ENCODE peak calls at places on chromosomes 7 and 10, in six cellular contexts. Y is heart left ventricle, Q is prostate gland, E is epithelial cell of proximal tubule, G is thoracic aorta, X is ovary. Z is an unnamed sample.

GRCh38 chr10:123928427-123928826 is 36.8 kb upstream of the CPXM2 start:
- DNase-seq in E (no peak), Y (no peak), Q (no peak), X (no peak), G (no peak), Z (no peak)

GRCh38 chr10:46548781-46549090 is 7.7 kb downstream of the GPRIN2 start:
- DNase-seq in Q (no peak), Y (peak; percentile 27), E (no peak), G (no peak), X (peak; percentile 33), Z (no peak)

GRCh38 chr7:12685550-12685949 is 1.9 kb upstream of the ARL4A start:
- DNase-seq in Q (no peak), Y (no peak), G (peak; percentile 7), E (no peak), X (no peak), Z (peak; percentile 35)

GRCh38 chr7:113880467-113881040 is 38.3 kb downstream of the PPP1R3A start:
- DNase-seq in Q (no peak), Y (no peak), G (no peak), X (no peak), E (no peak), Z (no peak)

GRCh38 chr10:12491491-12491890 is 142.1 kb downstream of the CAMK1D start:
- DNase-seq in X (no peak), G (no peak), Q (no peak), Y (no peak), E (no peak), Z (no peak)

GRCh38 chr10:133378251-133379096 is 588 bp upstream of the PAOX start:
- DNase-seq in Q (peak; percentile 44), X (peak; percentile 82), G (no peak), Y (peak; percentile 84), E (no peak), Z (peak; percentile 60)

GRCh38 chr10:116001266-116001857 is 271.6 kb downstream of the GFRA1 start:
- DNase-seq in Y (peak; percentile 46), G (no peak), X (no peak), Q (peak; percentile 15), E (no peak), Z (no peak)

GRCh38 chr10:87619705-87620104 is 40.0 kb upstream of the PAPSS2 start:
- DNase-seq in Q (peak; percentile 7), G (no peak), E (no peak), X (no peak), Y (no peak), Z (no peak)

GRCh38 chr7:81361769-81362168 is 408.1 kb downstream of the HGF start:
- DNase-seq in Y (no peak), G (no peak), E (no peak), X (no peak), Q (no peak), Z (no peak)

GRCh38 chr10:42989481-42989921 is 87.4 kb upstream of the RET start:
- DNase-seq in Y (no peak), E (no peak), X (peak; percentile 8), G (no peak), Q (no peak), Z (no peak)

GRCh38 chr10:85734791-85735190 is 631.8 kb downstream of the GRID1 start:
- DNase-seq in Y (no peak), Q (no peak), G (no peak), X (no peak), E (no peak), Z (no peak)

GRCh38 chr7:16136896-16137295 is 284.4 kb downstream of the CRPPA start:
- DNase-seq in X (no peak), G (no peak), Q (no peak), Y (no peak), E (no peak), Z (no peak)

GRCh38 chr7:143892527-143893300 is 9.3 kb downstream of the TCAF1 start:
- DNase-seq in Q (no peak), G (no peak), X (no peak), E (no peak), Y (no peak), Z (peak; percentile 65)

GRCh38 chr10:73759512-73760115 is 15.4 kb downstream of the SEC24C start:
- DNase-seq in Q (no peak), G (no peak), Y (no peak), X (no peak), E (no peak), Z (no peak)

GRCh38 chr7:152093717-152094116 is 68.2 kb downstream of the GALNT11 start:
- DNase-seq in Q (no peak), G (no peak), E (no peak), X (no peak), Y (no peak), Z (no peak)

GRCh38 chr7:98467570-98468312 is 66.9 kb upstream of the BAIAP2L1 start:
- DNase-seq in E (no peak), G (no peak), Q (no peak), X (no peak), Y (no peak), Z (no peak)

GRCh38 chr7:27167916-27168264 is 2.6 kb upstream of the HOXA9 start:
- DNase-seq in Q (no peak), E (no peak), X (no peak), Y (no peak), G (no peak), Z (no peak)

GRCh38 chr10:68633816-68634466 is 73.8 kb downstream of the TET1 start:
- DNase-seq in G (no peak), Q (no peak), Y (no peak), X (no peak), E (no peak), Z (peak; percentile 12)

GRCh38 chr10:72487521-72487920 is 132.8 kb upstream of the DNAJB12 start:
- DNase-seq in Y (no peak), E (no peak), X (no peak), Q (no peak), G (no peak), Z (no peak)

GRCh38 chr10:6637053-6637452 is 57.0 kb upstream of the PRKCQ start:
- DNase-seq in X (no peak), Q (no peak), Y (no peak), E (no peak), G (no peak), Z (no peak)

GRCh38 chr10:6178581-6178980 is 24.2 kb upstream of the PFKFB3 start:
- DNase-seq in Q (no peak), X (no peak), G (no peak), Y (no peak), E (no peak), Z (no peak)

GRCh38 chr7:152505606-152506005 is 69.8 kb upstream of the KMT2C start:
- DNase-seq in Y (no peak), X (no peak), E (no peak), G (no peak), Q (no peak), Z (no peak)

GRCh38 chr10:78299861-78300453 is 266.3 kb downstream of the RPS24 start:
- DNase-seq in E (no peak), Y (peak; percentile 60), G (no peak), Q (no peak), X (no peak), Z (no peak)

DNA sequence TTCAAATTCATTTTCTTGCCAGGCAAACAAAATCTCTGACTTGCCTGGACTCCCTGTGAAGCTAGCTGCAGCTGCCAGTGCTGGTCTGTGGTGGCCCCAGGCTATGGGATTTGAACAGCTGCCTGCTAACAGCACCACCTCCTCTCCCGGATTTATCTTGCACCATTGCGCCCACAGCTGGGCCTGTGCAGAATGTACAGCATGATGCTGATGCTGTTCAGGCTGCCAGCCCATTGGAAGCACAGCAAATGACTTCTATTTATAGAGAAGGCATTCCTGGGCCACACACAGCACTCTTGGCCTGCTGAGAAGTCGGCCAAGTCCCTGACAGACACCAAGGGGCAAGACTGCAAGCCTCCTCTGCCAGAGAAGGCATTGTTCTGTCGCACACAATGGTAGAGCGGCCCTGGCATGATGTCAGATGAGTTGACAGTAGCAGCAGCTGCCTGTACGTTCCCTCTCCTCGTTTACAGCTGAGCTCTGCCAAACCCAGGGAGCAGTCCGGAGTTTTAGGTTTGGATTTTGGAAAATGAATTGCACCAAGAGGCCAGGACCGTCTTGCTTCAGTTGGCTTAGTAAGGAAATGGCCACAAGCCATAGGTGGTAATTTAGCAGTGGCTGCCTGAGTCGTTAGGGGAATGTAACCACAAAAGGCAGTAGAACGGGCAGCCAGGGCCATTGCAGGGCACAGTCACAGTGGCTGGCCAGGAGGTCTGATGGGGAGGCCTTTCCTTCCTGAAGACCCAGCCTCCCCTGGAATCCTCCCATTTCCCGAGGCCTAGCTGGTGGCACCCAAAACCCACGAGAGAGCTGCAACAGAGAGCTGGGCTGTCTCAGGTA is 38.5 kb downstream of the MTURN start:
- DNase-seq in Q (peak; percentile 91), Y (peak; percentile 86), E (no peak), G (peak; percentile 43), X (no peak), Z (no peak)
- TF ChIP-seq CTCF in Q (no peak), Y (no peak), E (peak; percentile 20), G (no peak), X (no peak), Z (no peak)

DNA sequence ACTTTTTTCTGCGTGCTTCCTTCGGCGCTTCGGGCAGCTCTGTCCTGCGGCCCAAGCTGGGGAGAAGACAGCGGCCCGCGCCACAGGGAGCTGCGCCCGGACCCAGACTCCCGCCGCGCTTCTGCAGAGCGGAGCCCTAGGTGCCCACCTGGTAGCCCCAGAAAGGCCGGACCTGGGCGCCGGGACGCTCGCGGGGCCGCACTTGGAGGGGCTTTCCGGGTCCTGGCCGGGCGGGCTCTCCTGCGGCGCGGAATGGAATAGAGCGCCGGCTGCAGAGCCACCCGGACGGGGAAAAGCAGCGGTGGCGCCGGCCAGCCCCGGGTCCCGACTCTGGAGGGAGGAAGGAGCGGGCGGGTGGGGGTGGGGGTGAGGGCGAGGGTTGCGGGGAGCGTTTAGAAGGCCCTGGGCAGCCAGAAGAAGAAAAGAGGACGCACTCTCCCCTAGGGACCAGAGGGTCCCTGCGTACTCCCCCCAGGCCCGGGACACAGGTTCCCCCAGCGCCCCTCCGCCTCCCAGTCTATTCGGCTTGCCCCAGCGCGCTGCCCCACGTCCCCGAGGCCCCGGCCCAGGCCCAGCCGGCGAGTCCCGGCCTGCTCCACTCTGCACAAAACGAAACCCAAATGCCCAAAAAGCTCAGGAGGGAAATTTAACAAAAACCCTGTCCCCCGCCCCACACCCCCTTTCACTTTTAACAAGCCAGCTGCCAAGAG is 4.5 kb downstream of the ZNF503 start:
- DNase-seq in Q (peak; percentile 17), G (no peak), X (peak; percentile 57), Y (peak; percentile 46), E (no peak), Z (no peak)
- H3K4me3 ChIP-seq in Q (peak overlapping the region; percentile 98), G (peak overlapping the region; percentile 84), X (peak overlapping the region; percentile 93), Y (peak overlapping the region; percentile 33), E (peak overlapping the region; percentile 99), Z (no peak overlapping the region)

GRCh38 chr10:131899695-131900349 is 986 bp upstream of the PPP2R2D start:
- DNase-seq in G (no peak), Q (no peak), Y (no peak), X (peak; percentile 21), E (no peak), Z (no peak)
- TF ChIP-seq CTCF in G (peak; percentile 5), Q (no peak), Y (no peak), X (no peak), E (peak; percentile 15), Z (no peak)

GRCh38 chr10:121243899-121244241 is 354.4 kb downstream of the FGFR2 start:
- DNase-seq in Y (no peak), Q (no peak), G (no peak), E (no peak), X (no peak), Z (no peak)
- H3K4me3 ChIP-seq in Y (no peak overlapping the region), Q (no peak overlapping the region), G (no peak overlapping the region), E (no peak overlapping the region), X (no peak overlapping the region), Z (no peak overlapping the region)

DNA sequence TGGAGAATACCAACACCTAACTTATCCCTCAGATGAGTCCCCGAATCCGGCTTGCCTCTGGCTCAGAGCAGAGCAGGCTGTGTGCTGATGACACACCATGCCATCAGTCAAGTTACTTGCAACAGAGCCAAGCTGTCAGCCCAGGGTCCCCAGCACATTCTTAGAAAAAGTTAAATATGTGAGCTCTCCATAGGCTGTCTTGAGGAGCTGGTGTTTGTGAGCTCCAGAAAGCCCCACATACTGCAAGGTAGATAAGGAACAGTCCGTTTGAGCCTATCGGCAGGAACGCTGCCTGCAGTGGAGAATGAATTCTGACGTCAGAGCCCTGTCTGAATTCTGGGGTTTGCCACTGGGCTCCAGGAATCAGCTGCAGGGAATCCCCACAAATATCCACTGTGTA is 3.8 kb downstream of the SFXN4 start:
- DNase-seq in E (no peak), G (no peak), Y (no peak), X (no peak), Q (no peak), Z (peak; percentile 31)
- TF ChIP-seq CTCF in E (peak; percentile 19), G (no peak), Y (no peak), X (no peak), Q (no peak), Z (no peak)

Z was measured in GM12865.